ENCODE peak calls at places on chromosomes 13 and 19, in nine cellular contexts. G is GM20000; N is small intestine; D is GM12891; I is HuH-7; S is GM04504; Q is WTC11; M is occipital lobe; L is activated T-cell treated with anti-CD3 and anti-CD28 coated beads, Interleukin-2, amount 50 U/mL, for 72 hours. Y is an unnamed sample.

GRCh38 chr13:90197722-90198121 is 1149.8 kb upstream of the MIR17HG start:
- DNase-seq in G (no peak), N (no peak), D (no peak), I (no peak), S (no peak), Q (no peak), M (no peak), L (no peak), Y (no peak)

GRCh38 chr13:110323172-110323851 is 16.2 kb downstream of the COL4A2 start:
- DNase-seq in G (no peak), N (no peak), D (no peak), I (no peak), S (peak), Q (no peak), M (no peak), L (no peak), Y (no peak)

GRCh38 chr19:2543463-2544442 is 67.8 kb downstream of the GADD45B start:
- DNase-seq in G (peak), N (peak), D (peak), I (peak), S (peak), Q (peak), M (peak), L (peak), Y (peak)

GRCh38 chr19:3699071-3699740 is 1.1 kb downstream of the PIP5K1C start:
- DNase-seq in G (peak), N (peak), D (peak), I (no peak), S (peak), Q (no peak), M (peak), L (peak), Y (no peak)

GRCh38 chr13:60369242-60369641 is 27.8 kb upstream of the TDRD3 start:
- DNase-seq in G (no peak), N (no peak), D (no peak), I (no peak), S (no peak), Q (no peak), M (no peak), L (no peak), Y (no peak)

GRCh38 chr13:28138756-28139470 is 568 bp downstream of the PAN3 start:
- DNase-seq in G (peak), N (peak), D (peak), I (peak), S (peak), Q (peak), M (peak), L (peak), Y (peak)

GRCh38 chr19:58325623-58326022 is 1.2 kb upstream of the ZSCAN22 start:
- DNase-seq in G (no peak), N (no peak), D (no peak), I (no peak), S (no peak), Q (no peak), M (no peak), L (no peak), Y (no peak)

GRCh38 chr19:41356984-41357739 is 3.4 kb upstream of the TGFB1 start:
- DNase-seq in G (no peak), N (no peak), D (no peak), I (no peak), S (no peak), Q (no peak), M (no peak), L (peak), Y (no peak)

GRCh38 chr19:35558400-35559280 is 4.8 kb downstream of the ATP4A start:
- DNase-seq in G (no peak), N (no peak), D (no peak), I (no peak), S (no peak), Q (no peak), M (no peak), L (no peak), Y (no peak)

GRCh38 chr19:46574533-46574932 is 26.6 kb upstream of the CALM3 start:
- DNase-seq in G (no peak), N (no peak), D (no peak), I (no peak), S (no peak), Q (no peak), M (no peak), L (peak), Y (no peak)